ENCODE peak calls at places on chromosomes 7 and 10, in four cellular contexts. K is A549, I is K562, J is WTC11. B is an unnamed sample.

GRCh38 chr7:133633055-133633454 is 380.2 kb downstream of the EXOC4 start:
- DNase-seq in J (no peak), I (no peak), K (no peak), B (no peak)

GRCh38 chr10:101331960-101332359 is 22.0 kb upstream of the BTRC start:
- DNase-seq in I (no peak), K (no peak), J (no peak), B (no peak)

GRCh38 chr10:95459446-95459845 is 101.7 kb downstream of the SORBS1 start:
- DNase-seq in J (no peak), K (no peak), I (no peak), B (peak)

GRCh38 chr7:90952649-90952991 is 311.6 kb upstream of the FZD1 start:
- DNase-seq in I (no peak), J (no peak), K (no peak), B (no peak)

GRCh38 chr10:49023752-49024151 is 84.1 kb upstream of the LRRC18 start:
- DNase-seq in I (no peak), J (no peak), K (no peak), B (no peak)

GRCh38 chr10:91381562-91381923 is 28.6 kb upstream of the HECTD2 start:
- DNase-seq in K (no peak), I (no peak), J (no peak), B (no peak)

GRCh38 chr10:14349081-14349480 is 18.4 kb upstream of the FRMD4A start:
- DNase-seq in J (no peak), K (no peak), I (no peak), B (no peak)

GRCh38 chr10:68332259-68333057 is at the start of gene PBLD:
- DNase-seq in K (peak), J (peak), I (peak), B (peak)

GRCh38 chr10:23293145-23293724 is 51.4 kb downstream of the C10orf67 start:
- DNase-seq in I (peak), K (peak), J (peak), B (peak)

GRCh38 chr10:99656199-99657064 is 2.9 kb upstream of the ENTPD7 start:
- DNase-seq in I (no peak), J (no peak), K (no peak), B (no peak)

GRCh38 chr10:27482984-27483956 is 20.8 kb upstream of the RAB18 start:
- DNase-seq in J (no peak), K (peak), I (no peak), B (no peak)

GRCh38 chr7:42359946-42360345 is 122.9 kb upstream of the GLI3 start:
- DNase-seq in J (no peak), K (no peak), I (no peak), B (no peak)

GRCh38 chr7:21670496-21670895 is 127.7 kb downstream of the DNAH11 start:
- DNase-seq in I (no peak), J (no peak), K (no peak), B (no peak)

GRCh38 chr7:66145404-66145843 is 30.8 kb downstream of the CRCP start:
- DNase-seq in J (no peak), K (no peak), I (no peak), B (no peak)

GRCh38 chr7:97770845-97771244 is 39.0 kb downstream of the TAC1 start:
- DNase-seq in I (peak), K (peak), J (no peak), B (no peak)

GRCh38 chr7:11540271-11540761 is 291.7 kb downstream of the THSD7A start:
- DNase-seq in J (no peak), I (no peak), K (no peak), B (no peak)

GRCh38 chr7:11541330-11541729 is 290.7 kb downstream of the THSD7A start:
- DNase-seq in K (no peak), J (no peak), I (no peak), B (no peak)

GRCh38 chr7:11538751-11539299 is 293.2 kb downstream of the THSD7A start:
- DNase-seq in J (no peak), K (no peak), I (no peak), B (no peak)

DNA sequence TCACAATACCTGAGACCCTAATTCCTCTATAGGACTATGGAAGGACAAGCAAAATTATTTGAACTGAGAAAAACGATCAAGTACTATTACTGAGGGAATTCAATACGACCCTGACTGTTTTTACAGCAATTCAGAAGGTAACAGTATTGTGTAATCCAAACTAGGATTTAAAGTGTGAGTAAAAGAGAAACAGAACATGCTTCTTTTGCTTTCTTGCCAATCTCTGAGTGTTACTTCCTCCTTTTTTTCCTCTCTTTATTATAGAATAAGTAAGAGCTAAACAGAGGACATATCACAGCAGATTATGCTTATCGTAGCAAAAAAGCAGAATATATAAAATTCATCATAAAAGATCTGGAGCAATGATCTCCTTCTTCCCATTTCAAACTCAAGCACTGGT is 292.1 kb downstream of the THSD7A start:
- DNase-seq in K (no peak), I (no peak), J (no peak), B (no peak)
- TF ChIP-seq NR3C1 in K (no peak), I (no peak), J (no peak), B (no peak)

GRCh38 chr10:69685426-69685801 is 55.4 kb downstream of the FAM241B start:
- DNase-seq in K (no peak), I (no peak), J (no peak), B (no peak)

GRCh38 chr10:69682955-69683474 is 53.0 kb downstream of the FAM241B start:
- DNase-seq in K (no peak), J (no peak), I (no peak), B (no peak)

GRCh38 chr10:69684981-69685353 is 54.9 kb downstream of the FAM241B start:
- DNase-seq in K (no peak), J (no peak), I (no peak), B (no peak)

GRCh38 chr10:69685802-69686585 is 55.9 kb downstream of the FAM241B start:
- DNase-seq in I (no peak), J (no peak), K (no peak), B (no peak)

GRCh38 chr10:69684020-69684980 is 54.3 kb downstream of the FAM241B start:
- DNase-seq in J (no peak), I (no peak), K (no peak), B (peak)
- TF ChIP-seq NR3C1 in J (no peak), I (no peak), K (no peak), B (no peak)

DNA sequence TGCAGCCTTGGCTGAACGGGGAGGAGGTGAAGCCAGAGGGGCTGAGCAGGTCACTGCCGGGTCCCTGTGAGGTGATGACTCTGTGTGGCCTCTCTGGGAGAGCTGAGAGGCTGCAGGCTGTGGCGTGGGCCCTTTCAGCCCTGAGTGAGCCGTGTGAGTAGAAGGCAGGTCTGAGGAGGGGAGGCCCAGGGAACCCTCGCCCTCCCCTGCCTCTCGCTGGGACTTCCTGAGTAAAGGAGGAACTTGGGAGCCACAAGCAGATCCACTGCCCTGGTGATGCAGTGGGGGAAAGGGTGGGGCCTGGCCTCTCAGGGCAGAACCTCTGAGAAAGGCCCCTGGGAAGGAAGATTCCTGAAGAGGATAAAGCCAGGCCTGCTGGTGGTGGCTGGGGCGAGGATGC is 22.8 kb downstream of the EEPD1 start:
- DNase-seq in K (no peak), I (no peak), J (no peak), B (no peak)
- TF ChIP-seq NR3C1 in K (no peak), I (no peak), J (no peak), B (no peak)

GRCh38 chr7:79787623-79788022 is 334.2 kb upstream of the MAGI2 start:
- DNase-seq in J (no peak), I (no peak), K (no peak), B (no peak)

GRCh38 chr7:79786187-79786586 is 332.7 kb upstream of the MAGI2 start:
- DNase-seq in J (no peak), I (no peak), K (no peak), B (no peak)

GRCh38 chr7:79790863-79791262 is 337.4 kb upstream of the MAGI2 start:
- DNase-seq in I (no peak), K (no peak), J (no peak), B (no peak)

GRCh38 chr7:79787101-79787500 is 333.6 kb upstream of the MAGI2 start:
- DNase-seq in I (no peak), J (no peak), K (no peak), B (no peak)

GRCh38 chr7:79789584-79790345 is 336.3 kb upstream of the MAGI2 start:
- DNase-seq in I (no peak), J (no peak), K (no peak), B (no peak)
- TF ChIP-seq NR3C1 in I (no peak), J (no peak), K (no peak), B (no peak)

GRCh38 chr7:27997188-27997707 is 183.3 kb downstream of the JAZF1 start:
- DNase-seq in K (no peak), J (no peak), I (no peak), B (no peak)
- TF ChIP-seq NR3C1 in K (no peak), J (no peak), I (no peak), B (no peak)

GRCh38 chr7:24786306-24786705 is 29.0 kb upstream of the GSDME start:
- DNase-seq in J (no peak), K (no peak), I (no peak), B (no peak)
- TF ChIP-seq NR3C1 in J (no peak), K (no peak), I (no peak), B (no peak)

GRCh38 chr10:46526682-46527038 is 29.8 kb downstream of the GPRIN2 start:
- DNase-seq in K (peak), J (peak), I (no peak), B (no peak)
- TF ChIP-seq NR3C1 in K (no peak), J (no peak), I (no peak), B (no peak)

GRCh38 chr10:58578366-58578765 is 65.7 kb downstream of the BICC1 start:
- DNase-seq in J (no peak), K (no peak), I (no peak), B (no peak)

GRCh38 chr10:58577394-58577793 is 64.7 kb downstream of the BICC1 start:
- DNase-seq in I (no peak), K (no peak), J (no peak), B (no peak)

GRCh38 chr10:58579011-58579655 is 66.5 kb downstream of the BICC1 start:
- DNase-seq in K (no peak), J (no peak), I (no peak), B (no peak)

GRCh38 chr10:58573970-58574538 is 61.4 kb downstream of the BICC1 start:
- DNase-seq in J (no peak), I (no peak), K (no peak), B (no peak)

GRCh38 chr10:58576736-58577366 is 64.2 kb downstream of the BICC1 start:
- DNase-seq in K (no peak), J (no peak), I (no peak), B (no peak)
- TF ChIP-seq NR3C1 in K (no peak), J (no peak), I (no peak), B (no peak)

B was measured in HepG2.